ENCODE peak calls at places on chromosomes 1 and 21, in six cellular contexts. I is SK-N-SH, V is GM12878, X is HCT116, R is H1, W is HepG2. N is an unnamed sample.

GRCh38 chr1:116122955-116123757 is 12.0 kb downstream of the MAB21L3 start:
- DNase-seq in I (peak), V (no peak), X (no peak), R (no peak), W (peak), N (no peak)

GRCh38 chr1:17207046-17207445 is 2.1 kb downstream of the PADI1 start:
- DNase-seq in I (no peak), V (peak), X (no peak), R (no peak), W (no peak), N (no peak)

GRCh38 chr1:240350910-240351331 is 259.2 kb downstream of the FMN2 start:
- DNase-seq in I (no peak), V (no peak), X (no peak), R (no peak), W (no peak), N (no peak)

GRCh38 chr1:16177306-16177705 is 21.4 kb upstream of the EPHA2 start:
- DNase-seq in I (no peak), V (no peak), X (no peak), R (no peak), W (no peak), N (no peak)

GRCh38 chr1:7047866-7048265 is 262.6 kb downstream of the CAMTA1 start:
- DNase-seq in I (peak), V (no peak), X (no peak), R (no peak), W (no peak), N (no peak)

GRCh38 chr1:64405833-64406232 is 64.1 kb upstream of the CACHD1 start:
- DNase-seq in I (no peak), V (no peak), X (no peak), R (no peak), W (no peak), N (no peak)

GRCh38 chr21:34740198-34740597 is 71.4 kb downstream of the CLIC6 start:
- DNase-seq in I (no peak), V (no peak), X (no peak), R (no peak), W (no peak), N (no peak)

GRCh38 chr1:192598589-192598988 is 23.0 kb downstream of the RGS1 start:
- DNase-seq in I (no peak), V (no peak), X (no peak), R (no peak), W (no peak), N (no peak)

GRCh38 chr21:35217504-35218060 is 168.5 kb upstream of the RUNX1 start:
- DNase-seq in I (no peak), V (no peak), X (peak), R (no peak), W (peak), N (peak)

GRCh38 chr1:54324750-54325704 is 81.2 kb downstream of the SSBP3 start:
- DNase-seq in I (no peak), V (no peak), X (no peak), R (no peak), W (no peak), N (no peak)

GRCh38 chr1:902023-902422 is 21.7 kb upstream of the SAMD11 start:
- DNase-seq in I (no peak), V (no peak), X (no peak), R (no peak), W (no peak), N (no peak)

GRCh38 chr1:81877940-81878339 is 77.2 kb downstream of the ADGRL2 start:
- DNase-seq in I (no peak), V (no peak), X (no peak), R (no peak), W (no peak), N (no peak)
- TF ChIP-seq YY1 in I (no peak), V (no peak), X (no peak), R (no peak), W (no peak), N (no peak)

DNA sequence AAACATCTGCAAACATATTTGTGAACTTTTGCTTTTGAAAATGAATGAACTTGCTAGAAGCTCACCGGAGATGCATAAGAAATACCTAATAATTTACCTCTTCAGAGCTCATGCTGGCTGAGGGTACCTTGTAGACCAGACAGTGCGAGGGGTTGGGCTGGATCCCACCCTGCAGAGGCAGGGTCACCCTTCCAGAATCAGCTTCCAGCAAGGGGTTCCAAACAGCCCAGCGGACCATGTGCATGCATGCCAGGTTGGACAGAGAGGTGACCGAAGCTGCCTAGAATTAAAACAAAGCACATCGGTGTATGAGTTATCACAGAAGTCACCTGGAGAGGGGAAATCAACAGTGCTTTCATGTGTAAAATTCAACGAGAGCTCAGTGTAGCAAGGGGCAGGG is 59.2 kb downstream of the NPHP4 start:
- DNase-seq in I (no peak), V (no peak), X (no peak), R (no peak), W (no peak), N (no peak)
- H3K4me3 ChIP-seq in I (no peak), V (no peak), X (no peak), R (no peak), W (no peak), N (no peak)

GRCh38 chr21:45854702-45855247 is 126.8 kb upstream of the COL6A1 start:
- DNase-seq in I (no peak), V (no peak), X (no peak), R (no peak), W (no peak), N (no peak)
- TF ChIP-seq YY1 in I (no peak), V (no peak), X (no peak), R (no peak), W (no peak), N (no peak)

DNA sequence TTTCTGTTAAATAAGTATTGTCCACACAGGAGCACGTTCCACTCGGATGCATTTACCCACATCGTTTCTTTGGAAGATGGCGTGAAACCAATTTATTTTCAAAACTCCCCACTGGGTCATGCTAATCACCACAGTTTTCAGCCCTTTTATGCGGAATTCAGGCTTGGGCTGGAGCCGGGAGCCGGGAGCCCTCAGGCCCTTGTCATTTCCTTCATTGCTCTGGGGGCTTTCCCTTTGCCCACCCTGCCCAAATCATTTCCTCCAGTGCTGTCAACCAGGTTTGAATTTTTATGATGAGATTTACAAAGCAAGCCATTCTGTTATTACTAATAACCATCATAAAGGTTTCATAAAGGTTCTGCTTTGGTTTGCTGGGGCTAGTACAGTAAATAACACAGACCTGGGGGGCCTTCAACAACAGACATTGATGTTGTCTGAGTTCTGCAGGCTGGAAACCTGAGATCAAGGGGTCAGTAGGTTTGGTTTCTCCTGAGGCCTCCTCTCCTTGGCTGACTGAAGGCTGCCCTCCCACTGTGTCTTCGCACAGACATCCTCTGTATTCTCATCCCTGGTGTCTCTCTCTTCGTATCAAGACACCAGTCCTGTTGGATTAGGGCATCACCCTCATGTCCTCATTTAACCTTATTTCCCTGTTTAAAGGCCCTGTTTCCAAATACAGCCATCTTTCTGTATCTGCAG is 37.1 kb downstream of the HUNK start:
- DNase-seq in I (no peak), V (no peak), X (no peak), R (no peak), W (no peak), N (no peak)
- H3K4me3 ChIP-seq in I (no peak), V (no peak), X (no peak), R (no peak), W (no peak), N (no peak)

GRCh38 chr1:10866314-10867091 is 70.1 kb upstream of the CASZ1 start:
- DNase-seq in I (no peak), V (no peak), X (no peak), R (peak), W (peak), N (peak)
- TF ChIP-seq YY1 in I (no peak), V (no peak), X (no peak), R (no peak), W (no peak), N (no peak)

DNA sequence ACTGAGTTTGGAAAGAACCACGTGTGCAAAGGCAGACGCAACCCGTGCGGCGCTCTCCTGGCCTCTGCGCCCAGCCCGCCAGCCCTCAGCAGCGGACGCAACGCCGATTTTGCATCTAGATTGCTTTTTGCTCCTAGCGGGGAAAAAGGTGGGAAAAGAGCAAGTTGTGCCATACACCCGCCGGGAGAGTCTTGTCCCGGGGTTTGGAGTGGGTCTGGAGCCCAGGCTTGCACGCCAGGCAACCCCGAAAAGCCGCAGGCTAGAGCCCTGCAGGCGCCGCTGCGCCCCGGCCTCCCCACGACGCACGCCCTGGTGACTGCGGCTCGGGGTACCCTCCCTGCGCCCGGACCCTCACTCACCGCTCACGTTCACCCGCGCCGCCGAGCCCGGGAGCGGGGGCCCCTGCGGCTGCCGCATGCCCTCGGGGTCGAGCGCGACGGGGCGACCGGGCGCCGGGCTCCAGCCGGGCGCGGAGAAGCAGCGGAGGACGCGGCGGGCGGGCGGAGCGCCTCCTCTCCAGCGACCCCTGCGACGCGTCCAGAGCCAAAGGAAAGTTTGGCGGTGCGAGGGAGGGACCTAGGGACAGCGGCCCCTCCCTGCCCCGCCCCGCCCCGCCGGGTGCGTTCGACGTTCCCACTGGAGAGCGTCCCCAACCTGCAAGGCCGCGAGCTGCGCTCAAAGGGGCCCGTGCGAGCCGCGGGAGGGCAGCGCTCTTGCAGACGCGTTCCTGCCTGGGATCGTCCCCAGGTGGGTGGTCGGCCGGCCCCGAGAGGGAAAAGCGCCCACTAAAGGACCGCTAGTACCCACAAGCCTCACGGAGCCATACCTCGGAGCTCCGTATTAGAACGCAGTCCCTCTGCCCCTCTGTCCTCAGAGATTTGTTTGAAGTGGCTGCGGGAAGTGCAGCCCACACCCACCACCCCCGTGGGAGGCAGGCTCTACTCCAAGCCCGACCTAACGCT is at the start of gene LPAR3:
- DNase-seq in I (peak), V (no peak), X (peak), R (peak), W (no peak), N (peak)
- H3K4me3 ChIP-seq in I (peak), V (no peak), X (peak), R (peak), W (no peak), N (peak)